ENCODE peak calls at places on chromosomes 6 and 20, in eight cellular contexts. E, U, O, Y, S, I, J and T are unnamed samples.

GRCh38 chr6:12941422-12941821 is 224.9 kb downstream of the PHACTR1 start:
- DNase-seq in E (no peak), U (no peak), O (no peak), Y (no peak), S (no peak), I (no peak), J (no peak), T (no peak)

GRCh38 chr6:97215157-97215769 is 67.8 kb downstream of the MMS22L start:
- DNase-seq in E (peak), U (peak), O (peak), Y (no peak), S (peak), I (peak), J (peak), T (no peak)

GRCh38 chr6:30087876-30088275 is 12.3 kb upstream of the RNF39 start:
- DNase-seq in E (no peak), U (no peak), O (no peak), Y (no peak), S (no peak), I (no peak), J (no peak), T (no peak)

GRCh38 chr6:35497571-35498406 is 910 bp upstream of the TEAD3 start:
- DNase-seq in E (peak), U (peak), O (peak), Y (peak), S (no peak), I (peak), J (peak), T (peak)

GRCh38 chr6:63486196-63486595 is 86.1 kb upstream of the LOC128125822 start:
- DNase-seq in E (no peak), U (no peak), O (no peak), Y (no peak), S (no peak), I (no peak), J (no peak), T (no peak)

GRCh38 chr6:92967352-92967751 is 452.0 kb downstream of the EPHA7 start:
- DNase-seq in E (no peak), U (no peak), O (no peak), Y (no peak), S (no peak), I (no peak), J (no peak), T (no peak)

GRCh38 chr6:39362487-39362865 is 40.0 kb upstream of the KCNK16 start:
- DNase-seq in E (no peak), U (no peak), O (no peak), Y (no peak), S (peak), I (no peak), J (no peak), T (no peak)

GRCh38 chr6:20946037-20946436 is 411.8 kb downstream of the CDKAL1 start:
- DNase-seq in E (no peak), U (no peak), O (peak), Y (no peak), S (peak), I (no peak), J (no peak), T (no peak)

GRCh38 chr6:73394577-73395354 is at the start of gene DDX43:
- DNase-seq in E (no peak), U (no peak), O (no peak), Y (peak), S (no peak), I (peak), J (no peak), T (peak)

GRCh38 chr6:44006872-44007303 is 120.4 kb downstream of the MRPL14 start:
- DNase-seq in E (no peak), U (no peak), O (no peak), Y (no peak), S (no peak), I (no peak), J (no peak), T (no peak)

GRCh38 chr6:84764332-84765049 is at the start of gene TBX18:
- DNase-seq in E (peak), U (peak), O (peak), Y (peak), S (no peak), I (peak), J (peak), T (peak)

GRCh38 chr20:63273635-63274380 is 1.2 kb downstream of the ARFGAP1 start:
- DNase-seq in E (peak), U (peak), O (peak), Y (no peak), S (peak), I (no peak), J (peak), T (no peak)

GRCh38 chr6:108835218-108835850 is 12.9 kb upstream of the ARMC2 start:
- DNase-seq in E (peak), U (peak), O (peak), Y (peak), S (peak), I (peak), J (peak), T (peak)

GRCh38 chr6:47151232-47151898 is 109.2 kb upstream of the ADGRF1 start:
- DNase-seq in E (no peak), U (no peak), O (no peak), Y (no peak), S (no peak), I (no peak), J (peak), T (no peak)

GRCh38 chr6:148524509-148524908 is 181.9 kb downstream of the SASH1 start:
- DNase-seq in E (no peak), U (peak), O (no peak), Y (no peak), S (peak), I (no peak), J (no peak), T (no peak)

DNA sequence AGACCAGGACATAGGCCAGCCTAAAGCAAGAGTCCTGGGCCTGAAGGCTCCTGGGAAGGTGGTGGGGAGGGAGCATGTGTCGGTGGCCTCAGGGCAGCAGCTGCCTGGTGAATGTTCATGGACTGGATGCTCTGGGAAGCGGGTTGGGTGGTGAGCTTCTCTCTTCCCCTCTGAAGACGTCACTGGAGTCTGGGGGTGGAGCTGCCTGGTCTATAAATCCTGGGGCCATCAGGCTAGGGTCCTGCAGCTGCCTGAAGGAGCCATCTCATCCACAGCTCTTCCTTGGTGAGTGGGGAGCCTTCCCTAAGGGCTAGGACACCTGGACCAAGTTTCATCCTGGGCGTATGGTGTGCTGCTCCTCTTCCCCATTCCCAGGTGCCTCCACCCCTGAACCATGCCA is at the start of gene GNRH2:
- DNase-seq in E (no peak), U (no peak), O (no peak), Y (no peak), S (no peak), I (no peak), J (no peak), T (no peak)
- H3K27ac ChIP-seq in E (no peak), U (peak), O (no peak), Y (peak), S (no peak), I (no peak), J (no peak), T (peak)

GRCh38 chr6:82381278-82381677 is 17.7 kb downstream of the TPBG start:
- DNase-seq in E (no peak), U (no peak), O (no peak), Y (no peak), S (no peak), I (no peak), J (no peak), T (no peak)
- H3K27ac ChIP-seq in E (no peak), U (no peak), O (no peak), Y (no peak), S (no peak), I (no peak), J (no peak), T (no peak)

GRCh38 chr20:45880988-45881788 is at the start of gene ZSWIM1:
- DNase-seq in E (peak), U (peak), O (peak), Y (peak), S (peak), I (peak), J (peak), T (peak)
- H3K27ac ChIP-seq in E (peak), U (peak), O (peak), Y (peak), S (peak), I (no peak), J (peak), T (peak)

DNA sequence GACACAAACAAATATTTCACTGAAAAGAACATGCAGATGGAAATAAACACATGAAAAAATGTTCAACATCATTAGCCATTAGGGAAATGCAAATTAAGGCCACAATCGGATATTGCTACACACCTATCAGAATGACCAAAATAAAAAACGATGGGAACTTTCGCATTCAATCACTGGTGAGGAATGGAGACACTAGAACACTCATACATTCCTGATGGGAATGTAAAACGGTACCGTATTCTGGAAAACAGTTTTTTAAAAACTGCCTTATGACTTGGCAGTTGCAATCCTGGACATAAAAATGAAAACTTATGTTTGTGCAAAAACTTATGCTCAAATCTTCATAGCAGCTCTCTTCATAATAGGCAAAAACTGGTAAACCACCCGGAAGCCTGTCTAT is 146.0 kb downstream of the CEBPB start:
- DNase-seq in E (no peak), U (no peak), O (no peak), Y (no peak), S (no peak), I (no peak), J (no peak), T (no peak)
- H3K27ac ChIP-seq in E (no peak), U (no peak), O (no peak), Y (no peak), S (no peak), I (no peak), J (no peak), T (no peak)

GRCh38 chr20:44203161-44203560 is 7.4 kb downstream of the OSER1 start:
- DNase-seq in E (no peak), U (no peak), O (no peak), Y (no peak), S (no peak), I (no peak), J (no peak), T (no peak)
- H3K27ac ChIP-seq in E (peak), U (peak), O (peak), Y (no peak), S (peak), I (no peak), J (peak), T (no peak)